ENCODE peak calls at places on chromosomes 5 and 9, in five cellular contexts. I, T, X, U and F are unnamed samples.

GRCh38 chr5:180098526-180098925 is 27.0 kb upstream of the RNF130 start:
- DNase-seq in U (no peak), X (peak), T (no peak), I (no peak), F (no peak)

GRCh38 chr9:92738661-92739081 is 26.0 kb downstream of the BICD2 start:
- DNase-seq in X (peak), T (peak), I (no peak), U (peak), F (no peak)

GRCh38 chr5:141359790-141360426 is at the start of gene PCDHGB2:
- DNase-seq in I (peak), X (no peak), U (peak), T (peak), F (peak)

GRCh38 chr5:151663617-151664322 is 22.9 kb downstream of the SPARC start:
- DNase-seq in I (peak), T (peak), U (peak), X (peak), F (peak)

GRCh38 chr5:101306391-101307137 is 403.5 kb upstream of the ST8SIA4 start:
- DNase-seq in I (no peak), T (peak), X (no peak), U (no peak), F (no peak)

GRCh38 chr5:94218374-94218773 is 400.0 kb downstream of the KIAA0825 start:
- DNase-seq in I (no peak), T (peak), X (no peak), U (peak), F (no peak)

GRCh38 chr5:11277323-11277722 is 516.3 kb upstream of the DAP start:
- DNase-seq in I (no peak), X (no peak), T (no peak), U (no peak), F (no peak)

GRCh38 chr5:153896701-153897100 is 142.0 kb downstream of the FAM114A2 start:
- DNase-seq in T (peak), X (no peak), I (no peak), U (peak), F (peak)

GRCh38 chr9:31355965-31356364 is 1028.5 kb upstream of the ACO1 start:
- DNase-seq in X (no peak), U (no peak), T (no peak), I (no peak), F (no peak)

GRCh38 chr9:133405508-133406009 is 12.3 kb downstream of the REXO4 start:
- DNase-seq in I (no peak), X (no peak), U (peak), T (peak), F (no peak)

GRCh38 chr9:10366171-10366779 is 246.5 kb downstream of the PTPRD start:
- DNase-seq in U (peak), I (peak), T (peak), X (no peak), F (peak)

GRCh38 chr9:94985649-94986048 is 259.1 kb downstream of the AOPEP start:
- DNase-seq in X (no peak), U (no peak), I (no peak), T (no peak), F (no peak)

GRCh38 chr5:79743846-79744605 is 54.4 kb downstream of the CMYA5 start:
- DNase-seq in I (no peak), T (peak), U (no peak), X (no peak), F (no peak)

GRCh38 chr9:92961627-92962302 is 14.4 kb downstream of the FGD3 start:
- DNase-seq in I (no peak), X (peak), T (no peak), U (no peak), F (peak)

GRCh38 chr9:107760469-107761242 is 271.1 kb upstream of the KLF4 start:
- DNase-seq in T (no peak), I (peak), X (peak), U (no peak), F (peak)

GRCh38 chr9:92147030-92147853 is 32.0 kb upstream of the SPTLC1 start:
- DNase-seq in I (peak), T (peak), X (peak), U (peak), F (peak)

GRCh38 chr5:394671-395155 is 48.3 kb upstream of the EXOC3 start:
- DNase-seq in X (peak), T (no peak), I (no peak), U (no peak), F (no peak)

GRCh38 chr5:167950126-167950721 is 341.2 kb upstream of the WWC1 start:
- DNase-seq in X (no peak), T (peak), I (no peak), U (peak), F (no peak)

GRCh38 chr9:129023036-129023907 is 4.9 kb downstream of the SH3GLB2 start:
- DNase-seq in T (peak), U (peak), X (no peak), I (no peak), F (no peak)

GRCh38 chr5:121432-121831 is 29.5 kb downstream of the PLEKHG4B start:
- DNase-seq in X (no peak), I (no peak), U (no peak), T (no peak), F (no peak)

GRCh38 chr5:117177302-117177701 is 602.7 kb upstream of the SEMA6A start:
- DNase-seq in U (no peak), T (no peak), I (no peak), X (no peak), F (peak)

GRCh38 chr5:126805108-126805507 is 28.2 kb downstream of the LMNB1 start:
- DNase-seq in U (peak), I (no peak), T (peak), X (no peak), F (no peak)

GRCh38 chr9:138022121-138022741 is 144.6 kb downstream of the CACNA1B start:
- DNase-seq in X (no peak), I (no peak), U (no peak), T (peak), F (peak)

GRCh38 chr5:95817430-95817829 is 5.1 kb downstream of the GLRX start:
- DNase-seq in T (peak), U (peak), I (no peak), X (no peak), F (no peak)

GRCh38 chr5:53263151-53263550 is 153.6 kb upstream of the MOCS2 start:
- DNase-seq in T (no peak), I (no peak), U (peak), X (no peak), F (no peak)

GRCh38 chr9:130352586-130353285 is 87.2 kb downstream of the HMCN2 start:
- DNase-seq in X (no peak), U (no peak), T (no peak), I (no peak), F (no peak)

GRCh38 chr5:136622737-136623136 is 257.4 kb upstream of the TRPC7 start:
- DNase-seq in T (no peak), U (no peak), X (no peak), I (no peak), F (no peak)

GRCh38 chr5:10489810-10490426 is 48.2 kb downstream of the ROPN1L start:
- DNase-seq in X (no peak), U (peak), T (peak), I (no peak), F (peak)

GRCh38 chr9:38662763-38663593 is 42.6 kb upstream of the ANKRD18A start:
- DNase-seq in I (no peak), X (no peak), U (peak), T (no peak), F (no peak)

GRCh38 chr5:66652818-66653217 is 56.6 kb downstream of the MAST4 start:
- DNase-seq in X (no peak), T (no peak), I (no peak), U (no peak), F (no peak)

GRCh38 chr5:177494356-177495195 is 2.8 kb downstream of the PDLIM7 start:
- DNase-seq in I (peak), X (peak), T (peak), U (peak), F (peak)

GRCh38 chr5:131530706-131531331 is 104.2 kb downstream of the RAPGEF6 start:
- DNase-seq in T (no peak), I (no peak), U (no peak), X (no peak), F (no peak)

GRCh38 chr9:74293479-74293878 is 203.7 kb upstream of the RORB start:
- DNase-seq in X (no peak), U (no peak), I (no peak), T (no peak), F (no peak)

GRCh38 chr9:106964822-106965525 is 102.0 kb downstream of the ZNF462 start:
- DNase-seq in I (no peak), X (no peak), U (no peak), T (peak), F (no peak)

GRCh38 chr5:6193315-6193714 is 185.0 kb downstream of the MED10 start:
- DNase-seq in I (no peak), X (no peak), T (no peak), U (no peak), F (no peak)

GRCh38 chr5:90983148-90983547 is 400.0 kb downstream of the ARRDC3 start:
- DNase-seq in U (peak), X (no peak), I (peak), T (peak), F (peak)

GRCh38 chr5:77628840-77629552 is 9.5 kb downstream of the OTP start:
- DNase-seq in T (peak), X (no peak), U (no peak), I (no peak), F (peak)

GRCh38 chr9:99134893-99135341 is 30.0 kb downstream of the TGFBR1 start:
- DNase-seq in X (no peak), T (peak), I (no peak), U (peak), F (peak)

GRCh38 chr5:156755421-156756087 is 94.5 kb upstream of the PPP1R2B start:
- DNase-seq in T (peak), X (no peak), I (no peak), U (no peak), F (no peak)